ENCODE peak calls at places on chromosomes 16 and 17, in seven cellular contexts. E is cardiac muscle cell, O is NB4, Z is mucosa of descending colon, H is epithelial cell of esophagus, D is cardiac fibroblast, G is mammary epithelial cell. N is an unnamed sample.

GRCh38 chr16:56288019-56288418 is 96.7 kb downstream of the GNAO1 start:
- DNase-seq in E (no peak), O (no peak), Z (no peak), H (no peak), D (no peak), G (no peak), N (no peak)

GRCh38 chr16:13956635-13957196 is 36.8 kb downstream of the ERCC4 start:
- DNase-seq in E (no peak), O (peak), Z (no peak), H (no peak), D (no peak), G (no peak), N (no peak)

GRCh38 chr17:69874220-69874670 is 200.8 kb upstream of the KCNJ16 start:
- DNase-seq in E (no peak), O (no peak), Z (no peak), H (peak), D (peak), G (peak), N (no peak)

GRCh38 chr16:27514806-27515205 is 34.9 kb downstream of the GTF3C1 start:
- DNase-seq in E (no peak), O (no peak), Z (peak), H (no peak), D (no peak), G (no peak), N (no peak)

GRCh38 chr16:62709856-62710255 is 673.6 kb upstream of the CDH8 start:
- DNase-seq in E (no peak), O (no peak), Z (no peak), H (no peak), D (no peak), G (no peak), N (no peak)

GRCh38 chr16:47180073-47180472 is 36.3 kb upstream of the NETO2 start:
- DNase-seq in E (no peak), O (no peak), Z (no peak), H (no peak), D (no peak), G (no peak), N (no peak)

GRCh38 chr17:34816806-34817205 is 144.5 kb downstream of the CCT6B start:
- DNase-seq in E (no peak), O (no peak), Z (no peak), H (peak), D (no peak), G (no peak), N (no peak)

GRCh38 chr16:14378131-14378551 is 251.9 kb downstream of the PARN start:
- DNase-seq in E (no peak), O (no peak), Z (no peak), H (peak), D (peak), G (peak), N (no peak)

GRCh38 chr16:87432330-87432915 is 40.3 kb downstream of the MAP1LC3B start:
- DNase-seq in E (no peak), O (no peak), Z (no peak), H (no peak), D (no peak), G (no peak), N (no peak)

GRCh38 chr16:58629681-58630640 is at the start of gene CNOT1:
- DNase-seq in E (peak), O (peak), Z (peak), H (peak), D (peak), G (peak), N (peak)

GRCh38 chr17:77546772-77547201 is 406.0 kb downstream of the SEC14L1 start:
- DNase-seq in E (peak), O (peak), Z (peak), H (no peak), D (no peak), G (no peak), N (peak)

GRCh38 chr16:2745961-2746360 is 6.5 kb upstream of the SRRM2 start:
- DNase-seq in E (no peak), O (no peak), Z (no peak), H (no peak), D (no peak), G (no peak), N (no peak)

GRCh38 chr16:78485188-78485898 is 385.9 kb downstream of the WWOX start:
- DNase-seq in E (no peak), O (no peak), Z (no peak), H (no peak), D (no peak), G (no peak), N (no peak)
- TF ChIP-seq CTCF in E (no peak), O (no peak), Z (no peak), H (no peak), D (no peak), G (no peak), N (no peak)

GRCh38 chr17:4159761-4160160 is 16.8 kb downstream of the CYB5D2 start:
- DNase-seq in E (no peak), O (no peak), Z (no peak), H (no peak), D (no peak), G (no peak), N (no peak)

GRCh38 chr17:4160294-4160859 is 17.4 kb downstream of the CYB5D2 start:
- DNase-seq in E (no peak), O (no peak), Z (no peak), H (peak), D (no peak), G (no peak), N (no peak)

GRCh38 chr17:4162366-4162765 is 19.4 kb downstream of the CYB5D2 start:
- DNase-seq in E (no peak), O (no peak), Z (no peak), H (no peak), D (no peak), G (no peak), N (no peak)

GRCh38 chr17:4161560-4162221 is 18.7 kb downstream of the CYB5D2 start:
- DNase-seq in E (no peak), O (peak), Z (no peak), H (no peak), D (no peak), G (no peak), N (no peak)

GRCh38 chr17:4161179-4161559 is 18.2 kb downstream of the CYB5D2 start:
- DNase-seq in E (no peak), O (peak), Z (no peak), H (peak), D (peak), G (peak), N (no peak)
- TF ChIP-seq CTCF in E (peak), O (no peak), Z (no peak), H (peak), D (peak), G (peak), N (no peak)

DNA sequence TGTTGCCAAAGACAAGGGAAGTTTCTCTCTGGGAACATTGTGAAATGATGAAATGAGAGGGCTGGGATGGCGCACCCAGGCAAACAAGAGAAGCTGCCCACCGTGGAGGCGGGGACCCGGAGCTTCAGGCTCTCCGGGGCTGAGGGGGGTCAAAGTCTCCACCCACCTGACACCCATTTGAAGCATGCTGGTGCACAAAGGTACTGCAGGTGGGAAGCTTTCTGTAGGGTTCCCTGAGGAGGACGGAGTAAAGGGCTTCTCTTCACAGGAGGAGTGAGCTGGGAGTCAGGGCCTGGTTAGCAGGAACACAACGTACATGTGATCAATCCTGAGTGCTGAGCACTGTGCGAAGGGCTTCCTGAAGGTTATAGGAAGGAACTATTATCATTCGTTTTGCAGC is 253.0 kb upstream of the RPL38 start:
- DNase-seq in E (no peak), O (no peak), Z (no peak), H (no peak), D (no peak), G (no peak), N (no peak)
- TF ChIP-seq CTCF in E (no peak), O (no peak), Z (no peak), H (no peak), D (no peak), G (no peak), N (no peak)

GRCh38 chr17:46917516-46917915 is 5.4 kb upstream of the GOSR2 start:
- DNase-seq in E (no peak), O (no peak), Z (no peak), H (no peak), D (no peak), G (no peak), N (no peak)

GRCh38 chr17:46917041-46917440 is 5.9 kb upstream of the GOSR2 start:
- DNase-seq in E (no peak), O (no peak), Z (no peak), H (no peak), D (no peak), G (no peak), N (no peak)

GRCh38 chr17:46916623-46917022 is 6.3 kb upstream of the GOSR2 start:
- DNase-seq in E (no peak), O (no peak), Z (no peak), H (no peak), D (no peak), G (no peak), N (no peak)

GRCh38 chr17:46916211-46916610 is 6.7 kb upstream of the GOSR2 start:
- DNase-seq in E (no peak), O (no peak), Z (no peak), H (peak), D (peak), G (peak), N (no peak)

GRCh38 chr17:46915596-46915995 is 7.4 kb upstream of the GOSR2 start:
- DNase-seq in E (no peak), O (no peak), Z (no peak), H (no peak), D (no peak), G (no peak), N (no peak)
- TF ChIP-seq CTCF in E (no peak), O (no peak), Z (no peak), H (no peak), D (no peak), G (no peak), N (no peak)

DNA sequence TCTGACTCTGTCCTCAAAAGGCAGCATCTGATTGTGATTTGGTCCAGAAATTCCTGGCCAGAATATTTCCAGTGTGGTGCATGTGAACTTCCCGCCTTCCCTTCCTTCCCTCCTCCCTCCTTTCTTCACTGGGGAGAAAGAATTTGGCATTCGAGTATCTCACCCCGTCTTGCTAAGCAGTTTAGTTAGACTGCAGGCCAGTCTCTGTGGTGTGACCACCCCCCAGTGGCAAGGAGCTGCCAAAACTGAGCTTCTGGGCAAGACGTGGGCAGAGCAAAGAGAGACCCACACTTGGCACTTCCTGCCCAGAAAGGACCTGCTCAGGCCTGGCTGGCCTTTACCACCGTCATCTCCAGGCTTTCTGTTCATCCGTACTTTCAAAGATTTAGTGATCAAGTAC is 36.4 kb downstream of the SNX20 start:
- DNase-seq in E (peak), O (peak), Z (peak), H (peak), D (peak), G (peak), N (no peak)
- TF ChIP-seq CTCF in E (peak), O (peak), Z (no peak), H (peak), D (no peak), G (peak), N (peak)

N was measured in D721Med.